ENCODE peak calls at places on chromosomes 12 and 14, in six cellular contexts. U is AG10803, N is HFF-Myc, Z is A549, F is lower leg skin, H is heart left ventricle. I is an unnamed sample.

GRCh38 chr14:104939666-104940410 is 15.2 kb downstream of the PLD4 start:
- DNase-seq in N (no peak), Z (no peak), F (peak), U (no peak), H (no peak), I (no peak)

GRCh38 chr14:89767861-89768268 is 186.7 kb downstream of the EFCAB11 start:
- DNase-seq in F (no peak), Z (peak), H (no peak), N (peak), U (peak), I (peak)

GRCh38 chr12:106981781-106982180 is 5.2 kb downstream of the MTERF2 start:
- DNase-seq in Z (no peak), F (no peak), N (no peak), H (no peak), U (peak), I (peak)

GRCh38 chr14:76034566-76034965 is 49.0 kb downstream of the IFT43 start:
- DNase-seq in U (no peak), F (no peak), Z (no peak), H (no peak), N (no peak), I (no peak)

GRCh38 chr12:57629897-57630471 is 3.0 kb downstream of the B4GALNT1 start:
- DNase-seq in U (no peak), N (no peak), F (peak), Z (no peak), H (no peak), I (no peak)

GRCh38 chr12:11944321-11944720 is 126.4 kb upstream of the BCL2L14 start:
- DNase-seq in H (no peak), N (no peak), F (no peak), U (no peak), Z (no peak), I (no peak)

GRCh38 chr12:91985002-91985767 is 160.5 kb downstream of the BTG1 start:
- DNase-seq in U (peak), H (no peak), N (no peak), Z (no peak), F (no peak), I (no peak)

GRCh38 chr14:91985008-91985407 is 37.5 kb upstream of the FBLN5 start:
- DNase-seq in F (no peak), U (peak), N (no peak), H (no peak), Z (no peak), I (peak)

GRCh38 chr14:50670196-50670875 is 2.2 kb upstream of the SAV1 start:
- DNase-seq in H (no peak), F (no peak), Z (no peak), N (no peak), U (no peak), I (no peak)

GRCh38 chr14:96267336-96267735 is 11.3 kb downstream of the BDKRB1 start:
- DNase-seq in Z (no peak), U (peak), H (no peak), F (peak), N (peak), I (peak)

GRCh38 chr12:92796650-92797049 is 93.9 kb downstream of the PLEKHG7 start:
- DNase-seq in F (no peak), Z (no peak), H (no peak), N (no peak), U (no peak), I (no peak)

GRCh38 chr12:57632898-57633825 is at the start of gene B4GALNT1:
- DNase-seq in U (peak), F (peak), H (no peak), N (no peak), Z (peak), I (peak)

GRCh38 chr12:67517181-67517887 is 131.2 kb upstream of the DYRK2 start:
- DNase-seq in F (no peak), Z (peak), H (no peak), U (peak), N (no peak), I (peak)

GRCh38 chr12:57342207-57342691 is 88.6 kb downstream of the R3HDM2 start:
- DNase-seq in U (peak), Z (peak), F (no peak), N (no peak), H (peak), I (peak)

GRCh38 chr12:108320503-108321293 is 18.4 kb downstream of the CMKLR1 start:
- DNase-seq in U (no peak), F (no peak), N (no peak), H (no peak), Z (no peak), I (no peak)

GRCh38 chr14:23300687-23301223 is 1.9 kb downstream of the PPP1R3E start:
- DNase-seq in H (peak), U (no peak), Z (no peak), N (no peak), F (peak), I (peak)

GRCh38 chr14:23301288-23301968 is 1.2 kb downstream of the PPP1R3E start:
- DNase-seq in H (peak), Z (peak), U (peak), N (peak), F (peak), I (peak)

GRCh38 chr14:23299558-23299957 is 3.1 kb downstream of the PPP1R3E start:
- DNase-seq in H (no peak), N (no peak), U (peak), F (no peak), Z (peak), I (peak)

GRCh38 chr14:23299186-23299521 is 3.5 kb downstream of the PPP1R3E start:
- DNase-seq in N (no peak), F (no peak), Z (no peak), U (no peak), H (no peak), I (no peak)

GRCh38 chr14:23299986-23300686 is 2.5 kb downstream of the PPP1R3E start:
- DNase-seq in H (no peak), N (no peak), Z (no peak), U (no peak), F (no peak), I (no peak)
- TF ChIP-seq CTCF in H (no peak), N (no peak), Z (no peak), U (no peak), F (no peak), I (no peak)

GRCh38 chr12:96902076-96902475 is 5.0 kb upstream of the NEDD1 start:
- DNase-seq in N (no peak), F (no peak), H (no peak), U (no peak), Z (peak), I (no peak)
- TF ChIP-seq CTCF in N (peak), F (no peak), H (no peak), U (no peak), Z (no peak), I (no peak)

GRCh38 chr12:51662728-51663154 is 71.7 kb downstream of the SCN8A start:
- DNase-seq in H (no peak), F (no peak), Z (peak), U (no peak), N (no peak), I (no peak)

GRCh38 chr12:51663390-51663789 is 72.4 kb downstream of the SCN8A start:
- DNase-seq in U (no peak), Z (no peak), N (no peak), H (no peak), F (no peak), I (no peak)

GRCh38 chr12:51669996-51670395 is 79.0 kb downstream of the SCN8A start:
- DNase-seq in U (no peak), N (no peak), H (no peak), Z (no peak), F (no peak), I (no peak)

GRCh38 chr12:51666696-51667095 is 75.7 kb downstream of the SCN8A start:
- DNase-seq in Z (no peak), F (no peak), U (peak), N (no peak), H (no peak), I (no peak)

DNA sequence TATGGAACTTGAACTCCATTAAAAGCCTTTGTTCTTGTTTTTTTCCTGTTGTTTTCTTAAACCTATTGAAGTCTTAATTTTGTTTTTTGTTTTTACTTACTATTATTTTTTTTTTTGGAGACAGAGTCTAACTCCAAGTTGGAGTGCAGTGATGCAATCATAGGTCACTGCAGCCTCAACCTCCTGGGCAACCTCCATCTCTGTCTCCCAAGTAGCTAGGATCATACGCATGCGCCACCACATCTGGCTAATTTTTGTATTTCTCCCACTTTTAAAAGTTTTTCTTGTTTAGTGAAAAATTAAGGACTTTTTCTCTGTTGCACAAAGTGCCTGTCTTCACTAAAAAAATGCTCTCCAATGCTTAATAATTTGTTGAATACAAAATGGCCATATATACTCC is 76.2 kb downstream of the SCN8A start:
- DNase-seq in H (no peak), Z (no peak), U (no peak), N (no peak), F (no peak), I (no peak)
- TF ChIP-seq CTCF in H (no peak), Z (no peak), U (no peak), N (no peak), F (no peak), I (no peak)

DNA sequence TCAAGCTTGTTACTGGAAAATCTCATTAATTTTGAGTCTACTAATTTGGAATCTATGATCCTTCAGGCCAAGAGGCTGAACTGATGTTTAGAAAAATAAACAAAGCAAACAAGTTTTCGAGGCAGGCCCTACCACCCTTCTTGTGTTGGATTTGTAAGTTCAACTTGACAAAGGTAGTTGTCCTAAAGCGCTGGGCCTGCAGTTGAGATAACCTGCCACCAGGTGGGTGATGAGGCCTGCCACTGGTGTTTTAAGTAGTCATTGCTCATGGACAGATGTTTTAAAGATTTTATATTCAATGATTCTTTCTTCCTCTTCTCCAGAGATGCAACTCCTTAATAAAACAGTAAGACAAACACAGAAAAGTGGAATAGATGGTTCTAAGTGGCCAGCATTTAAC is 19.4 kb downstream of the ACVRL1 start:
- DNase-seq in N (no peak), H (no peak), F (peak), Z (peak), U (peak), I (peak)
- TF ChIP-seq CTCF in N (peak), H (peak), F (no peak), Z (peak), U (peak), I (peak)

DNA sequence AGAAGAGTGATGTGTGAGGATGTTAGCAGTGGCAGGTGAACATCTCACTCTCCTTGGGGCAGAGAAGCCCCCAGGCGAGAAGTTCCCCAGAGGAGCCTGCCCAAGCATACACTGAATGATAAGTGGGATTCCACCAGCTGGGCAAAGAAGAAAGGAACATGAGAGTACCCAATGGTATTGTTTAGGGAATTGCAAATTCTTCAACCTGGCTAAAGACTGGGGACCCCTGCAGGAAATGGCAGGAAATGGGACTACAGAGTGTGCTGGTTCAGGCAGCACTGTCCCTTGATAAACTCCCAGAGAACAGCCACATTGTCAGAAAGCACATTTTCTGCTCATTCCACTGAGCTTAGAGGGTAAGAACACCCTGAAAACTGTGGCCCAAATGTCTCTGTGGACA is 121.3 kb downstream of the RPS29 start:
- DNase-seq in U (no peak), F (no peak), Z (peak), N (no peak), H (no peak), I (peak)
- TF ChIP-seq CTCF in U (no peak), F (no peak), Z (no peak), N (peak), H (no peak), I (peak)